ENCODE peak calls at places on chromosomes 6 and 20, in five cellular contexts. R is neuronal stem cell, S is mesenchymal stem cell, E is H1, C is trophoblast cell. T is an unnamed sample.
A peak's percentile ranks its signal among the peaks of the same experiment; 100 is the strongest.

GRCh38 chr6:160336200-160336599 is 12.0 kb upstream of the SLC22A3 start:
- DNase-seq in R (no peak), E (no peak), S (no peak), C (no peak), T (no peak)

GRCh38 chr20:34558320-34559202 is at the start of gene MAP1LC3A:
- DNase-seq in E (peak; percentile 46), S (peak; percentile 97), R (peak; percentile 91), C (peak; percentile 97), T (peak; percentile 95)

GRCh38 chr6:136059308-136059707 is 190.8 kb downstream of the MTFR2 start:
- DNase-seq in E (no peak), C (no peak), R (no peak), S (no peak), T (no peak)

GRCh38 chr20:47915495-47915894 is 130.2 kb upstream of the SULF2 start:
- DNase-seq in C (no peak), E (no peak), S (no peak), R (no peak), T (no peak)

GRCh38 chr6:25302677-25303128 is 23.5 kb downstream of the CARMIL1 start:
- DNase-seq in C (no peak), E (no peak), R (no peak), S (peak; percentile 80), T (no peak)

GRCh38 chr20:47544240-47544639 is 42.6 kb downstream of the NCOA3 start:
- DNase-seq in R (no peak), E (no peak), S (peak; percentile 41), C (no peak), T (no peak)

GRCh38 chr6:148192310-148192709 is 150.3 kb upstream of the SASH1 start:
- DNase-seq in C (no peak), S (peak; percentile 14), E (no peak), R (no peak), T (no peak)

GRCh38 chr6:121222656-121223055 is 111.6 kb downstream of the TBC1D32 start:
- DNase-seq in R (no peak), S (peak; percentile 26), C (no peak), E (no peak), T (no peak)

GRCh38 chr20:23971320-23971719 is 17.3 kb downstream of the GGTLC1 start:
- DNase-seq in E (no peak), R (no peak), C (no peak), S (no peak), T (no peak)

GRCh38 chr6:15330174-15330934 is 84.5 kb downstream of the JARID2 start:
- DNase-seq in C (no peak), E (no peak), S (no peak), R (no peak), T (no peak)

GRCh38 chr6:108806669-108807068 is 41.6 kb upstream of the ARMC2 start:
- DNase-seq in R (no peak), E (no peak), C (no peak), S (no peak), T (no peak)

GRCh38 chr20:10771435-10772140 is 97.8 kb upstream of the JAG1 start:
- DNase-seq in S (no peak), C (no peak), E (no peak), R (no peak), T (no peak)

GRCh38 chr20:49541733-49542513 is 26.0 kb downstream of the PTGIS start:
- DNase-seq in S (peak; percentile 61), C (peak; percentile 74), E (no peak), R (peak; percentile 79), T (peak; percentile 81)

GRCh38 chr20:58743076-58743566 is 50.5 kb downstream of the NPEPL1 start:
- DNase-seq in S (no peak), C (no peak), R (no peak), E (no peak), T (no peak)
- H2BK12ac ChIP-seq in S (no peak overlapping the region), C (no peak overlapping the region), R (no peak overlapping the region), E (no peak overlapping the region), T (no peak overlapping the region)

GRCh38 chr6:96450082-96450759 is 71.4 kb upstream of the UFL1 start:
- DNase-seq in E (no peak), R (peak; percentile 15), C (no peak), S (no peak), T (no peak)

GRCh38 chr6:96450760-96451116 is 70.9 kb upstream of the UFL1 start:
- DNase-seq in R (no peak), C (no peak), S (no peak), E (no peak), T (no peak)
- H4K91ac ChIP-seq in R (no peak overlapping the region), C (no peak overlapping the region), S (no peak overlapping the region), E (no peak overlapping the region), T (no peak overlapping the region)

GRCh38 chr20:650281-650680 is 2.7 kb downstream of the SRXN1 start:
- DNase-seq in S (no peak), E (no peak), C (no peak), R (no peak), T (no peak)
- H3K4me1 ChIP-seq in S (peaks cover 19% of the 10 kb centered on the region), E (peaks cover 23% of the 10 kb centered on the region), C (peaks cover 13% of the 10 kb centered on the region), R (peaks cover 7% of the 10 kb centered on the region), T (no peaks in the 10 kb centered on the region)

DNA sequence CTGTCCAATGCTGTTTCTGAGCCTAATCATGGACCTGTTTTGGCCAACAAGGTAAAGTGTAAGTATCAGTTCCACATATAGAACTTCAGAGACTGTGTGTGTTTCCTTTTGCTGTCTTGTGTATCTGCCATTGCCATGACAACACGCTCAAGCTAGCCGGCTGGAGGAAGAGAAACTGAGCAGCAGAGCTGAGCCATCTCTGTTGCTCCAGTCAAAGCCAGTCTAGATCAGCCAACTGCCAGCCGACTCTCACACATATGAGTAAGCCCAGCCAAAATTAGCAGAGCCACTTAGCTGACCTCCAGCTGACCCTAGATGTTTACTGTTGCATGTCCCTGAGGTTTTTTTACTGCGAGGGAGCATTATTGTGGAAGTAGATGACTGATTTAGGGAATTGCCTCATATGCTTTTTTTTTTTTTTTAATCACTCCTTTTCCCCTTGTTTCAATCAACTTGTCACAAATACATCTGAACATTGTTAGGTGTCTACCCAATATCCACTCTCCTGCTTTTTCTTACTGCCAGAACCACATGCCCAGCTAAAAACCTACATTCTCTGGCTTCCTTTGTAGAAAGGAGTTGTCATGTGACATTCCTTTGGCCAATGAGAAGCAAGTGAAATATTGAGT is 304.2 kb upstream of the SUPT3H start:
- DNase-seq in R (no peak), S (peak; percentile 92), E (no peak), C (peak; percentile 25), T (no peak)
- H2BK12ac ChIP-seq in R (no peak overlapping the region), S (no peak overlapping the region), E (no peak overlapping the region), C (no peak overlapping the region), T (no peak overlapping the region)

GRCh38 chr20:44743916-44744655 is 1.6 kb upstream of the KCNK15 start:
- DNase-seq in R (no peak), C (no peak), S (no peak), E (no peak), T (no peak)
- H4K91ac ChIP-seq in R (no peak overlapping the region), C (no peak overlapping the region), S (no peak overlapping the region), E (no peak overlapping the region), T (no peak overlapping the region)

GRCh38 chr6:31899215-31899614 is 1.7 kb upstream of the EHMT2 start:
- DNase-seq in E (no peak), S (no peak), C (no peak), R (no peak), T (no peak)

GRCh38 chr6:31900917-31901414 is 920 bp downstream of the ZBTB12 start:
- DNase-seq in C (peak; percentile 51), S (no peak), R (no peak), E (no peak), T (peak; percentile 58)

GRCh38 chr6:31898200-31899011 is 908 bp upstream of the EHMT2 start:
- DNase-seq in R (peak; percentile 23), C (no peak), E (no peak), S (peak; percentile 50), T (peak; percentile 54)

GRCh38 chr6:31901415-31901952 is 402 bp downstream of the ZBTB12 start:
- DNase-seq in C (no peak), E (no peak), R (peak; percentile 24), S (peak; percentile 55), T (no peak)

GRCh38 chr6:31899882-31900722 is 1.8 kb downstream of the ZBTB12 start:
- DNase-seq in C (no peak), E (no peak), S (no peak), R (no peak), T (no peak)
- H3K4me1 ChIP-seq in C (peaks cover 17% of the 10 kb centered on the region), E (peaks cover 14% of the 10 kb centered on the region), S (peaks cover 24% of the 10 kb centered on the region), R (peaks cover 25% of the 10 kb centered on the region), T (no peaks in the 10 kb centered on the region)

T was measured in H9.